ENCODE peak calls at places on chromosomes 4 and X, in five cellular contexts. I is A549, K is K562, E is SK-N-SH, M is GM12878. L is an unnamed sample.

GRCh38 chrX:21479695-21480280 is 105.6 kb downstream of the CNKSR2 start:
- DNase-seq in K (peak; percentile 4), E (peak; percentile 33), I (peak; percentile 67), M (no peak), L (peak; percentile 48)

GRCh38 chr4:25702848-25703247 is 47.2 kb downstream of the SLC34A2 start:
- DNase-seq in I (no peak), E (no peak), K (no peak), M (no peak), L (no peak)

GRCh38 chr4:98558770-98559169 is 99.6 kb downstream of the TSPAN5 start:
- DNase-seq in M (no peak), I (no peak), E (no peak), K (no peak), L (no peak)

GRCh38 chrX:34426334-34426733 is 230.8 kb downstream of the TMEM47 start:
- DNase-seq in E (no peak), K (no peak), M (no peak), I (no peak), L (no peak)

GRCh38 chrX:133468081-133468480 is 52.8 kb upstream of the GPC4 start:
- DNase-seq in E (no peak), M (no peak), K (no peak), I (no peak), L (no peak)

GRCh38 chr4:145760961-145761929 is 81.3 kb downstream of the C4orf51 start:
- DNase-seq in E (no peak), K (no peak), I (no peak), M (no peak), L (no peak)

GRCh38 chr4:150253965-150254364 is 175.7 kb downstream of the DCLK2 start:
- DNase-seq in E (no peak), M (no peak), K (no peak), I (no peak), L (no peak)

GRCh38 chrX:3026074-3026588 is 15.1 kb upstream of the ARSF start:
- DNase-seq in M (no peak), K (no peak), I (no peak), E (no peak), L (no peak)

GRCh38 chr4:73378887-73379286 is 25.2 kb upstream of the ALB start:
- DNase-seq in I (no peak), E (no peak), M (no peak), K (no peak), L (peak; percentile 85)

GRCh38 chr4:146308951-146309350 is 94.6 kb downstream of the REELD1 start:
- DNase-seq in K (no peak), E (no peak), I (no peak), M (no peak), L (no peak)

GRCh38 chr4:142353149-142353738 is 492.9 kb downstream of the INPP4B start:
- DNase-seq in I (peak; percentile 61), K (peak; percentile 24), M (no peak), E (no peak), L (peak; percentile 27)

GRCh38 chrX:101507986-101508385 is 22.7 kb downstream of the ARMCX4 start:
- DNase-seq in I (no peak), M (no peak), E (no peak), K (no peak), L (no peak)

GRCh38 chr4:140367738-140368137 is 5.7 kb upstream of the SCOC start:
- DNase-seq in E (no peak), M (no peak), K (no peak), I (no peak), L (no peak)

GRCh38 chr4:14348506-14348905 is 653.8 kb upstream of the CPEB2 start:
- DNase-seq in E (no peak), M (no peak), I (no peak), K (no peak), L (no peak)

GRCh38 chr4:83255584-83255983 is 29.0 kb downstream of the COQ2 start:
- DNase-seq in E (no peak), K (no peak), M (no peak), I (peak; percentile 81), L (no peak)

GRCh38 chr4:153140294-153140693 is 63.9 kb upstream of the TRIM2 start:
- DNase-seq in M (no peak), E (no peak), I (no peak), K (no peak), L (no peak)

GRCh38 chr4:94419956-94420355 is 31.8 kb upstream of the PDLIM5 start:
- DNase-seq in K (peak; percentile 41), M (no peak), I (peak; percentile 24), E (no peak), L (peak; percentile 76)

GRCh38 chr4:10783351-10783750 is 98.8 kb upstream of the CLNK start:
- DNase-seq in M (no peak), K (no peak), I (no peak), E (no peak), L (no peak)

GRCh38 chrX:104918122-104918521 is 302.4 kb downstream of the TEX13A start:
- DNase-seq in E (no peak), K (no peak), M (no peak), I (no peak), L (no peak)

GRCh38 chrX:1507511-1508463 is 29.2 kb downstream of the P2RY8 start:
- DNase-seq in K (no peak), I (no peak), M (peak; percentile 95), E (no peak), L (no peak)

GRCh38 chrX:123357941-123358340 is 173.9 kb downstream of the GRIA3 start:
- DNase-seq in K (no peak), M (peak; percentile 41), E (no peak), I (no peak), L (no peak)

GRCh38 chr4:92101609-92102231 is 202.0 kb upstream of the GRID2 start:
- DNase-seq in K (no peak), E (no peak), M (no peak), I (no peak), L (no peak)

GRCh38 chrX:14356401-14356800 is 172.9 kb upstream of the GLRA2 start:
- DNase-seq in M (no peak), I (no peak), K (no peak), E (no peak), L (no peak)

GRCh38 chr4:152045781-152046571 is 285.2 kb upstream of the GATB start:
- DNase-seq in K (peak; percentile 30), M (no peak), E (no peak), I (peak; percentile 29), L (peak; percentile 4)

GRCh38 chr4:121376097-121376496 is 4.7 kb downstream of the QRFPR start:
- DNase-seq in K (no peak), M (no peak), E (no peak), I (no peak), L (no peak)

GRCh38 chrX:38342853-38343778 is 9.3 kb upstream of the OTC start:
- DNase-seq in M (no peak), E (no peak), K (no peak), I (peak; percentile 24), L (peak; percentile 97)

GRCh38 chr4:15982833-15983528 is 20.0 kb upstream of the FGFBP2 start:
- DNase-seq in M (no peak), I (no peak), K (no peak), E (no peak), L (no peak)

GRCh38 chr4:120672558-120673147 is 249.9 kb downstream of the PRDM5 start:
- DNase-seq in M (no peak), K (no peak), E (no peak), I (no peak), L (no peak)

GRCh38 chr4:184647391-184648101 is 1.7 kb downstream of the CASP3 start:
- DNase-seq in M (no peak), I (no peak), K (no peak), E (no peak), L (no peak)

GRCh38 chr4:90503677-90504076 is 376.5 kb downstream of the CCSER1 start:
- DNase-seq in I (no peak), M (no peak), E (no peak), K (no peak), L (no peak)

GRCh38 chrX:63503541-63503940 is 152.4 kb upstream of the SPIN4 start:
- DNase-seq in M (no peak), K (no peak), E (no peak), I (peak; percentile 3), L (no peak)

GRCh38 chr4:56158483-56158882 is 209.7 kb downstream of the CEP135 start:
- DNase-seq in K (no peak), E (no peak), M (no peak), I (no peak), L (no peak)

GRCh38 chr4:42566835-42567234 is 90.1 kb downstream of the ATP8A1 start:
- DNase-seq in K (no peak), I (no peak), M (no peak), E (no peak), L (no peak)

GRCh38 chrX:53056292-53056691 is 7.7 kb downstream of the GPR173 start:
- DNase-seq in M (no peak), I (no peak), K (no peak), E (no peak), L (no peak)

GRCh38 chr4:25095756-25096552 is 64.3 kb downstream of the SEPSECS start:
- DNase-seq in K (no peak), E (peak; percentile 48), I (no peak), M (no peak), L (no peak)

GRCh38 chr4:21366840-21367239 is 581.7 kb downstream of the KCNIP4 start:
- DNase-seq in M (no peak), I (no peak), K (no peak), E (no peak), L (no peak)

GRCh38 chrX:100864967-100865366 is 9.2 kb downstream of the NOX1 start:
- DNase-seq in E (no peak), I (no peak), M (no peak), K (no peak), L (no peak)

GRCh38 chr4:87108142-87108546 is 112.3 kb downstream of the KLHL8 start:
- DNase-seq in M (no peak), I (peak; percentile 27), K (no peak), E (peak; percentile 37), L (no peak)

GRCh38 chr4:19961092-19961491 is 290.6 kb upstream of the SLIT2 start:
- DNase-seq in K (no peak), I (no peak), E (no peak), M (no peak), L (no peak)

GRCh38 chr4:103091601-103092223 is 7.9 kb downstream of the BDH2 start:
- DNase-seq in K (peak; percentile 72), I (peak; percentile 66), M (peak; percentile 59), E (peak; percentile 39), L (peak; percentile 72)
- TF ChIP-seq SMC3 in K (peak; percentile 69), I (peak; percentile 70), M (peak; percentile 83), E (peak; percentile 74), L (peak; percentile 81)

GRCh38 chr4:1492636-1493539 is 86.6 kb upstream of the NKX1-1 start:
- DNase-seq in I (no peak), E (peak; percentile 44), M (no peak), K (no peak), L (no peak)
- TF ChIP-seq REST in I (no peak), E (no peak), M (no peak), K (no peak), L (no peak)

GRCh38 chrX:77431227-77431626 is 16.0 kb upstream of the FGF16 start:
- DNase-seq in E (no peak), I (no peak), M (no peak), K (peak; percentile 10), L (no peak)
- TF ChIP-seq SMC3 in E (no peak), I (no peak), M (no peak), K (no peak), L (no peak)

DNA sequence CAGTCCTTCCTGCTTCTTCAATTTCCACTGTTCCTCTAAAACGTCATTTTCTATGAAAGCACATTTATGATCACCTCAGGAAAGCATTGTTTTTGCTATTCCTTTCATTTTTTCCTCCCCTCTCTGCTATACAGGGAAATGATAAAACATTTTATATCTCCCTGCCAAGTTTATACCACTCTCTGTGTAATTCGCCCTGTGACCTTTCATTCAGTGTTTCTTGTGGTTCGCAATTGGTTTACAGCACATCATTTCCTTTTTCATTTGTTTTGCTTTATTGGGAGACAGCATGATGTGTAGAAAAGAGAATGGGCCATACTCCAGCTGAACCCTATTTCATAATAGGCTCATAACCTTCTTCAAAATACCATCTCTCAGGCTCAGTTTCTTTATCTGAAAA is 99.9 kb upstream of the RAPGEF2 start:
- DNase-seq in M (no peak), I (no peak), E (no peak), K (no peak), L (no peak)
- TF ChIP-seq REST in M (no peak), I (no peak), E (no peak), K (no peak), L (no peak)

L was measured in HepG2.